ENCODE peak calls at places on chromosome 5, in five cellular contexts. D is CD8-positive, alpha-beta memory T cell; I is effector memory CD8-positive, alpha-beta T cell; E is AG20443; Q is activated CD4-positive, alpha-beta T cell treated with anti-CD3 and anti-CD28 coated beads, Interleukin-2, amount 50 U/mL, for 48 hours. N is an unnamed sample.

GRCh38 chr5:79990598-79991507 is at the start of gene MTX3:
- DNase-seq in D (peak), I (peak), E (peak), Q (peak), N (peak)

GRCh38 chr5:137201876-137202275 is 297.2 kb downstream of the SPOCK1 start:
- DNase-seq in D (no peak), I (no peak), E (peak), Q (no peak), N (peak)

GRCh38 chr5:41408676-41409443 is 101.5 kb downstream of the PLCXD3 start:
- DNase-seq in D (no peak), I (no peak), E (peak), Q (no peak), N (peak)

GRCh38 chr5:29079771-29080170 is 2041.4 kb upstream of the CDH9 start:
- DNase-seq in D (no peak), I (no peak), E (no peak), Q (no peak), N (no peak)

GRCh38 chr5:142821027-142821732 is 51.0 kb downstream of the ARHGAP26 start:
- DNase-seq in D (no peak), I (no peak), E (no peak), Q (no peak), N (no peak)

GRCh38 chr5:103407399-103407798 is 148.8 kb downstream of the MACIR start:
- DNase-seq in D (no peak), I (no peak), E (peak), Q (no peak), N (no peak)

GRCh38 chr5:131491749-131492148 is 143.3 kb downstream of the RAPGEF6 start:
- DNase-seq in D (no peak), I (no peak), E (peak), Q (no peak), N (no peak)

GRCh38 chr5:102958481-102959011 is 161.4 kb downstream of the GIN1 start:
- DNase-seq in D (no peak), I (no peak), E (peak), Q (no peak), N (peak)

GRCh38 chr5:31741496-31741895 is 102.6 kb downstream of the PDZD2 start:
- DNase-seq in D (no peak), I (no peak), E (no peak), Q (no peak), N (no peak)

GRCh38 chr5:119411935-119412623 is 40.2 kb upstream of the HSD17B4 start:
- DNase-seq in D (peak), I (peak), E (peak), Q (no peak), N (peak)

GRCh38 chr5:171808951-171809350 is 23.3 kb downstream of the SMIM23 start:
- DNase-seq in D (no peak), I (no peak), E (peak), Q (no peak), N (peak)

N was measured in stromal cell of bone marrow.